ENCODE peak calls at places on chromosomes 4 and X, in seven cellular contexts. Q, I, C, O, T, D and K are unnamed samples.

GRCh38 chr4:115453416-115453815 is 340.0 kb upstream of the NDST4 start:
- DNase-seq in D (no peak), Q (no peak), I (no peak), O (no peak), T (no peak), C (no peak), K (no peak)

GRCh38 chrX:45196701-45197100 is 4.0 kb downstream of the DIPK2B start:
- DNase-seq in C (no peak), T (no peak), D (no peak), I (no peak), Q (no peak), O (no peak), K (no peak)

GRCh38 chr4:42570221-42570620 is 86.7 kb downstream of the ATP8A1 start:
- DNase-seq in I (peak), C (no peak), T (peak), D (no peak), O (peak), Q (no peak), K (no peak)

GRCh38 chr4:147518846-147519767 is 38.2 kb downstream of the EDNRA start:
- DNase-seq in T (peak), Q (peak), I (peak), D (no peak), O (peak), C (peak), K (peak)

GRCh38 chrX:67583171-67583570 is 39.4 kb downstream of the AR start:
- DNase-seq in I (no peak), O (no peak), C (no peak), D (no peak), T (no peak), Q (no peak), K (no peak)

GRCh38 chrX:77167993-77168392 is 279.2 kb upstream of the FGF16 start:
- DNase-seq in T (no peak), O (no peak), D (no peak), Q (no peak), C (no peak), I (no peak), K (no peak)

GRCh38 chrX:154436597-154437397 is at the start of gene GDI1:
- DNase-seq in T (peak), O (peak), C (peak), I (peak), Q (no peak), D (peak), K (peak)

GRCh38 chr4:19327364-19327763 is 924.3 kb upstream of the SLIT2 start:
- DNase-seq in D (no peak), Q (no peak), I (no peak), C (no peak), O (no peak), T (no peak), K (no peak)

GRCh38 chr4:100736651-100737450 is 219.0 kb upstream of the EMCN start:
- DNase-seq in O (no peak), Q (peak), D (no peak), T (no peak), C (no peak), I (no peak), K (no peak)

GRCh38 chrX:117957128-117957527 is 159.5 kb downstream of the KLHL13 start:
- DNase-seq in D (no peak), C (no peak), Q (no peak), I (no peak), O (no peak), T (no peak), K (no peak)

GRCh38 chr4:188714907-188715306 is 575.7 kb downstream of the TRIML1 start:
- DNase-seq in I (no peak), C (no peak), O (no peak), D (no peak), T (no peak), Q (no peak), K (no peak)

GRCh38 chr4:157222764-157223145 is 2.2 kb downstream of the GRIA2 start:
- DNase-seq in Q (no peak), T (no peak), C (no peak), D (peak), O (no peak), I (no peak), K (no peak)

GRCh38 chr4:38266616-38267015 is 306.4 kb downstream of the PTTG2 start:
- DNase-seq in C (no peak), T (no peak), D (no peak), O (no peak), I (no peak), Q (no peak), K (no peak)

GRCh38 chr4:21790437-21791029 is 158.0 kb downstream of the KCNIP4 start:
- DNase-seq in D (no peak), C (no peak), Q (no peak), O (no peak), I (peak), T (no peak), K (no peak)

GRCh38 chr4:139331185-139331584 is 28.9 kb upstream of the NDUFC1 start:
- DNase-seq in O (no peak), D (no peak), T (no peak), C (no peak), I (no peak), Q (no peak), K (no peak)

GRCh38 chr4:8117278-8117682 is 41.3 kb downstream of the ABLIM2 start:
- DNase-seq in C (no peak), I (peak), T (no peak), Q (peak), O (no peak), D (no peak), K (no peak)

GRCh38 chrX:24357101-24357500 is 3.3 kb upstream of the SUPT20HL1 start:
- DNase-seq in I (no peak), T (no peak), D (no peak), Q (no peak), O (no peak), C (no peak), K (no peak)

GRCh38 chr4:7423801-7424552 is 10.8 kb downstream of the PSAPL1 start:
- DNase-seq in C (peak), I (no peak), O (peak), Q (no peak), D (peak), T (no peak), K (no peak)

GRCh38 chrX:69988955-69989394 is 60.8 kb downstream of the AWAT2 start:
- DNase-seq in O (no peak), Q (no peak), C (no peak), I (no peak), D (no peak), T (no peak), K (no peak)

GRCh38 chr4:47413515-47413914 is 50.0 kb downstream of the COMMD8 start:
- DNase-seq in O (no peak), D (no peak), T (no peak), Q (no peak), I (no peak), C (no peak), K (no peak)

GRCh38 chr4:94304365-94304971 is 38.2 kb downstream of the HPGDS start:
- DNase-seq in Q (peak), I (peak), O (no peak), T (no peak), D (no peak), C (no peak), K (no peak)

GRCh38 chrX:68822641-68823410 is 6.0 kb upstream of the EFNB1 start:
- DNase-seq in T (no peak), C (peak), O (no peak), D (no peak), I (peak), Q (no peak), K (no peak)
- TF ChIP-seq CTCF in T (peak), C (peak), O (peak), D (peak), I (peak), Q (peak), K (no peak)

DNA sequence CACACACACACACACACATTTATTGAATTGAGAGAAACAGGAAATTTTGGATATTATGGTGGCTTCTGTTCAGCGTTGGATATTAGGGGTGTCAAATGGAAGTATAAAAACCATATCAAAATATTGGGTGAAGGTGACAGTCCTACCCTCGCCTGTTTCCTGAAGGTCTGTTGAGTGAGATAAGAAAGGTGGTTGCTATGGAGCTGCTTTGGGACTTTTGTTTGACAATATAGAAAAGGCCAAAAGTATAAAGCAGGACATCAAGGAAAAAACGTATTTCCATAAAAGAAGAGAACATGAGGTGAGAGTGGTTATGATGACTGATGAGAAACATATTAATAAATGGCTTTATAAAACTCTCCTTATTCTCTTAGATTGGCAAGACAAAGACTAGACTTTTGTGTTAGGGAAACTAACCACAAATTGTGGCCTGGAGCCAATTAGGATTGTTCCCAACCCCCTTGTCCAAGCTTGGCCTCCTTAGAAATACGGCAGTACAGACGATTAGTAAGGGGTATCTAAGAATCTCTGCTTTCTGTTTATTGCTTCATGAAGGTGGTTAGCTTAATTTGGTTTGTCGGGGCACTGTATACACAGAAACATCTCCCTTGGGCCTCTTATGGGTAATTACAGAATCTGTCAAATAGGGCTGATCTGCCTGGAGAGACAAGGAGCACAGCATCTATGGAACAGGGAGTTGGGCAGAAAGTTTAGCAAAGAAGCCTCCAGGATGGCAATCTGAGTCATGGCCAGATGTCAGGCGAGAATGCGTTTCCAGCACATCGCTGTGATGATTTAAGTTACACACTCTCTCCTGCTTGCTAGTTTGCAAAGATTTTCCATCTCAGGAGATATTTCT is 198.0 kb downstream of the CBR4 start:
- DNase-seq in T (no peak), D (no peak), O (no peak), C (no peak), Q (no peak), I (no peak), K (no peak)
- H3K27ac ChIP-seq in T (peak), D (peak), O (peak), C (no peak), Q (peak), I (peak), K (no peak)

GRCh38 chr4:122793811-122794210 is 32.8 kb upstream of the FGF2 start:
- DNase-seq in D (no peak), Q (no peak), O (no peak), C (no peak), T (no peak), I (no peak), K (no peak)

GRCh38 chr4:122798917-122799316 is 27.7 kb upstream of the FGF2 start:
- DNase-seq in Q (no peak), D (no peak), I (no peak), T (no peak), C (no peak), O (no peak), K (no peak)

GRCh38 chr4:122796801-122797404 is 29.7 kb upstream of the FGF2 start:
- DNase-seq in C (no peak), O (no peak), Q (no peak), I (no peak), D (no peak), T (no peak), K (no peak)

GRCh38 chr4:122797405-122798094 is 29.1 kb upstream of the FGF2 start:
- DNase-seq in Q (no peak), C (no peak), T (no peak), I (no peak), O (no peak), D (no peak), K (no peak)

DNA sequence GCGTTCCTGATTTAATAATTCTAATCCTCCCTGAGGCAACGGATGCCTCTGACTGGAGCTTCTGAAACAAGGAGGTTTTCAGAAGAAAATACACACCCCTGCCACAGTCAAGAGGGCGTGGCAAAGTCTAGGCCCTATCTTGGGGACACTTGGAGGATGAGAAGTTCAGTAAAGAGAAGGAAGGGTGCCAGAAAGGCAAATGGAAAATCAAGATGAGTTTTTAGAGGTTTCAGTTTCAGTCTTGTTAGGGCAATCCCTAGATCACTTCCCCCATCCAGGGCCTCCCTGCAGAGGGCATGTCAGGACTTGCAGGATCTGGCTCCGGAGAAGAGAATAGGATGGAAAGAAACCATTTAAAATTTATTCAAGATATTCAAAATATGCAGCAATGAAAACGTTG is 28.5 kb upstream of the FGF2 start:
- DNase-seq in D (no peak), C (peak), O (no peak), T (no peak), Q (peak), I (peak), K (no peak)
- TF ChIP-seq CTCF in D (no peak), C (no peak), O (no peak), T (no peak), Q (peak), I (no peak), K (no peak)

DNA sequence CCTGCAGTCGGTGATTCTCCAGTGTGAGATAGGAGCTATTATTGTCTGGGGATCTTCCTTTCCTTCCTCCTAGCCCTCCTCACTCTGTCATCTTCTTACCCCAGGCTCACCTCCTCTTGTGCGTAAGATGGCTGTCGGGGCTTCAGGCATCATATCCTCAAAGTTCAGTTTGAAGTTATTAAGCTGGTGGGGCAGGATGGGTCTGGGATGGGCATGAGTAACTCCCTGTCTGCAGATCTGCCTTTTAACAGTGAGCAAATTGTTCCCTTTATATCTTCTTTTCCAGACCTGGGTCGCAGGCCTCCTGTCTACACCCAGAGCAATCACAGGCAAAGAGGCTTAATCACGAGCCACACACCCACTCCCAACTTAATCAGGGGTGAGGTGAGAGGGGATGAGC is 900 bp upstream of the MTMR1 start:
- DNase-seq in T (no peak), O (no peak), Q (no peak), D (no peak), C (no peak), I (no peak), K (no peak)
- H3K27ac ChIP-seq in T (no peak), O (peak), Q (peak), D (peak), C (peak), I (no peak), K (peak)

GRCh38 chr4:95546866-95547707 is 1.7 kb downstream of the UNC5C start:
- DNase-seq in D (no peak), Q (no peak), C (no peak), O (no peak), T (no peak), I (peak), K (no peak)
- TF ChIP-seq CTCF in D (no peak), Q (no peak), C (no peak), O (no peak), T (no peak), I (no peak), K (no peak)

DNA sequence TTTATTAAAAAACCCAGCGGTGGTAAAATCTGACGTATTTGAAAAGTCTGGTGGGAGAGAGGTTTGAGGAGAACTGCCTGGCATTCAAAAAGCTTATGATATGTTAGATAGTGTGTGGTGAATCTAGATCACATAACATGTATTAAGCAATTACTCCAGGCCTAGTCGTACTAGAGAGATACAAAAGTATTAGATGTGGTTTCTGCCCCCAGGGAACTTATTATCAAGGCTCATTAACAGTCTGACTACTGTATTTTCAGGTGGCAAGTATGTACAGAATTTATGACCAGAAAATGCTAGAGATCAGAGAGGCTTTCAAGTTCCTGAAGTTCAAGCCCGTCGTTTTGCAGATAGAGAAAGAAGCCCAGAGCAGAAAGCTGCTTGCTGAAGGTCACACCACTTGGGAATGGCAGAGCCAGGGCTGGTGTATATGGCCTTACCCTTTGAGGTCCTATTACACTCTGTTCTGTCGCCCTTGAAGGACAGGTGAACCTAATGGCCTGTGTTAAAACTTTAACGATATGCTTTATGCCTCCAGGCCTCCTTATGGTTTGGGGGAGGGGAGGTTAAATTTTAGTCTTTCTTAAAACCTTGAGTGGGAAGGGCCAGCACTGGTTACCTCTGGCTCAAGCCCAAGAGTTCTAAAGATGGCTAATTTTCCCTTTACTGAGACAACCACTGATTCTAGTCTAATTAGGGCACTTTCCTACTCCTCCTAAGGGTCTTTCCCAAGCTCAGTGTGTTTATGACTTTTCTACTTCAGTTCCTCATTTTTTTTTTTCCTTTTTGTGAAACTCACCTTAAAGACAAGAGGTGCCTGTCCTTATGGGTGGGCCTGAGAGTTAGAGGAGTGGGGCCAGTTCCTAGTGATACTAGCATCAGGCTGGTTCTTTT is 19.9 kb downstream of the TMEM164 start:
- DNase-seq in D (no peak), I (no peak), C (no peak), T (no peak), O (no peak), Q (no peak), K (no peak)
- H3K27ac ChIP-seq in D (no peak), I (no peak), C (no peak), T (peak), O (no peak), Q (no peak), K (no peak)

DNA sequence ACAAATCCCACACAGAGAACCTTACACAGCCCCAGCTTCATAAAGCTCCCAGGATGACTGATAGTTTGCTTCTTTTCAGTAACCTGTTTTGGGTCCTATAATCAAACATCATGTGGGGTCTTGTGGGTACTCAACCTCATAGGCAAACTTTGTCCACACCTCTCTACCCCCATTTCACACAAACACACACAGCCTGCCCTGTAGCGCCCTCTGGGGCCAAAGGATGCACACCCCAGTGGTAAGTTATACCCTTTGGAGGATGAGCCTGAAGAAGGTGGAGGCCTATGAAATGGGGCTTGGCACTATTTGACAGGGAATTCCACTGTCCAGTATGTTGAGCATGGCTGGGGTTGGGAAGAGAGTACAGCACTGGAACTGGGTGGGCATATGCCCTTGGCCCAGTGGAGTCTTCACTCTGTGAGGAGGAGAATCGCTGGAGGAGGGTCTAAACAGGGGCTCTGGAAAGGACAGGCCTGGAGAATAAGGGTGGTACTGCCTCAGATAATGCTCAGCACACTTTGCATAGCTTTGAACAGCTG is 30.5 kb upstream of the COL25A1 start:
- DNase-seq in I (peak), O (no peak), Q (no peak), C (no peak), D (no peak), T (no peak), K (no peak)
- TF ChIP-seq CTCF in I (peak), O (peak), Q (no peak), C (no peak), D (peak), T (no peak), K (no peak)

DNA sequence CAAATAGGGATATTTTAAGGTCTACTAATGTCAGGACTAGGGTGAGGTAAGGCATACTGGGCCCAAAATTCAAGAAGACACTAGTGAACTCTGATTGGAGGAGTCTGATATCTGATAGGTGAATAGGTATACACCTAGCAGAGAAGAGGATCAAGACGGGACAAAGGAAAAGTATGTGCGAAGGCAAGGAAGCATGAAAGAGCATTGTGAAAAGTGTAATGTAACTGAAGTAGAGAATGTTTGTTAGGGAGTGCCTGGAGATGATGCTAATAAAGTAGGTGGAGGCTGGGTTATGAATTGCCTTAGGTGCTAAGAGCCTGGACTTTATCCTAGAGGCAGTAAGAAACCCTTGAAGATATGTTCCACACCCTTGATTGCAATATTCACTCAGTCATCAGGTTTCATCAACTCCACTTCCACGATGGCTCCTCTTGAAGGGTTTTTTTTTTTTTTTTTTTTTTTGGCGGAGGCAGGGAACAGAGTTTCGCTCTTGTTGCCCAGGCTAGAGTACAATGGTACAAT is 49.9 kb upstream of the XIAP start:
- DNase-seq in Q (no peak), D (no peak), I (no peak), T (no peak), C (no peak), O (no peak), K (no peak)
- H3K27ac ChIP-seq in Q (no peak), D (no peak), I (no peak), T (no peak), C (no peak), O (no peak), K (no peak)

GRCh38 chr4:2009651-2010233 is 968 bp upstream of the NELFA start:
- DNase-seq in T (peak), O (peak), C (peak), Q (peak), I (peak), D (peak), K (peak)
- TF ChIP-seq CTCF in T (no peak), O (peak), C (no peak), Q (no peak), I (peak), D (peak), K (peak)

DNA sequence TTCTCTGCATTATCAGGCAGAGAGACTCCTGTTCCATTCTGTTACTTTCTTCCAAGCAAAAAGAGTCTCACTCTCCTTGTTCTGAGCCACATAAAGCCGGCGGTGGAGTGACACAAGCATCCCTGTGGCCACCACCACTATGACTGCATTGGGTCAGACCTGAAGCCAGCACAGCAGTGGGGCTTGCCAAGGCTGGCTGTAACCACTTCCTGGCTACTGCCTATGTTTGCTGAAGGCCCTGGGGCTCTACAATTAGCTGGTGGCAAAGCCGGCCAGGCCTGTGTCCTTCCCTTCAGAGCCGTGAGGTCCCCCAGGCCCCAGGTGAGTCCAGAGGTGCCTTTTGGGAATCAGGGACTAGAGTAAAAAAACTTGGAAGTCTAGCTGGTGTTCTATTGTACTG is 31.8 kb downstream of the PLAC8 start:
- DNase-seq in T (no peak), O (no peak), Q (no peak), D (peak), C (no peak), I (no peak), K (no peak)
- H3K27ac ChIP-seq in T (no peak), O (no peak), Q (no peak), D (no peak), C (no peak), I (no peak), K (no peak)